ENCODE peak calls at places on chromosomes 16 and 17, in six cellular contexts. Z is NCI-H1417, Y is NCI-H748 treated with DMSO at 0.1 percent for 48 hours, H is EL, F is neural progenitor cell, G is A172. N is an unnamed sample.

GRCh38 chr17:75881678-75882454 is 3.5 kb upstream of the TRIM47 start:
- DNase-seq in H (no peak), F (no peak), Z (no peak), Y (no peak), G (no peak), N (no peak)

GRCh38 chr17:75518201-75518600 is 1.9 kb downstream of the TSEN54 start:
- DNase-seq in Y (no peak), Z (no peak), F (no peak), G (no peak), H (no peak), N (no peak)

GRCh38 chr17:61394630-61395408 is 4.8 kb upstream of the TBX2 start:
- DNase-seq in Z (no peak), G (no peak), F (no peak), H (no peak), Y (no peak), N (no peak)

GRCh38 chr16:49158029-49158642 is 123.5 kb downstream of the CBLN1 start:
- DNase-seq in H (peak; percentile 7), G (peak; percentile 26), Z (no peak), Y (no peak), F (peak; percentile 91), N (no peak)

GRCh38 chr16:76123966-76124365 is 153.2 kb upstream of the CNTNAP4 start:
- DNase-seq in H (no peak), F (no peak), G (no peak), Y (no peak), Z (no peak), N (no peak)

GRCh38 chr17:36829676-36830075 is 107.6 kb upstream of the LHX1 start:
- DNase-seq in Z (no peak), Y (no peak), H (no peak), G (no peak), F (no peak), N (no peak)

GRCh38 chr17:59330314-59330942 is 1.0 kb upstream of the YPEL2 start:
- DNase-seq in G (no peak), H (no peak), F (peak; percentile 49), Y (no peak), Z (peak; percentile 59), N (peak; percentile 30)

GRCh38 chr16:49348408-49349176 is 25.0 kb upstream of the C16orf78 start:
- DNase-seq in H (no peak), F (no peak), G (no peak), Z (peak; percentile 18), Y (no peak), N (peak; percentile 15)

GRCh38 chr16:70779361-70779760 is 21.6 kb downstream of the VAC14 start:
- DNase-seq in G (no peak), Y (no peak), H (no peak), F (no peak), Z (no peak), N (no peak)

GRCh38 chr17:35726609-35727460 is 4.6 kb upstream of the RASL10B start:
- DNase-seq in G (peak; percentile 70), Y (no peak), H (peak; percentile 96), F (no peak), Z (peak; percentile 5), N (no peak)

GRCh38 chr16:11781773-11782172 is 15.3 kb downstream of the ZC3H7A start:
- DNase-seq in F (no peak), Y (no peak), Z (peak; percentile 52), G (no peak), H (no peak), N (peak; percentile 47)

GRCh38 chr16:12186774-12187335 is 210.3 kb downstream of the SNX29 start:
- DNase-seq in F (no peak), G (no peak), H (no peak), Y (no peak), Z (peak; percentile 13), N (no peak)

GRCh38 chr16:50688083-50688482 is 5.3 kb upstream of the NOD2 start:
- DNase-seq in H (no peak), G (no peak), F (no peak), Z (no peak), Y (no peak), N (no peak)

GRCh38 chr16:88711750-88712340 is 5.5 kb downstream of the CTU2 start:
- DNase-seq in Y (no peak), Z (no peak), F (no peak), G (no peak), H (no peak), N (no peak)

N was measured in WERI-Rb-1.